ENCODE peak calls at places on chromosomes 12 and 14, in six cellular contexts. P, L, D, B, F and J are unnamed samples.

GRCh38 chr12:71312767-71313375 is 126.7 kb upstream of the LGR5 start:
- DNase-seq in L (no peak), B (peak), D (no peak), F (no peak), P (no peak), J (peak)

GRCh38 chr12:117334855-117335587 is 26.4 kb downstream of the NOS1 start:
- DNase-seq in L (no peak), D (no peak), P (no peak), F (no peak), B (no peak), J (no peak)

GRCh38 chr12:51752490-51752889 is 96.0 kb downstream of the FIGNL2 start:
- DNase-seq in D (peak), P (peak), B (peak), L (peak), F (no peak), J (peak)

GRCh38 chr14:99679543-99679942 is 4.6 kb upstream of the CYP46A1 start:
- DNase-seq in L (no peak), F (peak), B (no peak), P (no peak), D (no peak), J (no peak)

GRCh38 chr14:98614741-98615140 is 657.3 kb downstream of the BCL11B start:
- DNase-seq in F (no peak), D (no peak), B (no peak), L (no peak), P (no peak), J (no peak)

GRCh38 chr14:71454513-71455332 is 477.5 kb upstream of the RGS6 start:
- DNase-seq in P (no peak), L (no peak), B (no peak), F (no peak), D (no peak), J (no peak)

GRCh38 chr14:71932229-71932951 is at the start of gene RGS6:
- DNase-seq in L (no peak), F (peak), D (peak), B (peak), P (no peak), J (peak)

GRCh38 chr12:39127401-39127800 is 222.0 kb upstream of the CPNE8 start:
- DNase-seq in B (peak), L (peak), D (no peak), F (no peak), P (no peak), J (peak)

GRCh38 chr12:101570022-101570421 is 24.7 kb upstream of the MYBPC1 start:
- DNase-seq in L (peak), D (no peak), P (peak), F (no peak), B (peak), J (peak)

GRCh38 chr14:49303952-49304516 is 282.1 kb downstream of the RPS29 start:
- DNase-seq in P (peak), F (peak), D (peak), L (peak), B (no peak), J (peak)

GRCh38 chr12:109178532-109178931 is 62.1 kb downstream of the ACACB start:
- DNase-seq in F (no peak), D (no peak), P (no peak), B (no peak), L (no peak), J (peak)

GRCh38 chr14:58955294-58955821 is 233.1 kb upstream of the DAAM1 start:
- DNase-seq in F (no peak), D (no peak), L (peak), P (peak), B (no peak), J (peak)

GRCh38 chr12:130014485-130014807 is 110.6 kb upstream of the TMEM132D start:
- DNase-seq in F (peak), D (peak), L (no peak), B (no peak), P (no peak), J (peak)

GRCh38 chr12:96578526-96579125 is 89.2 kb downstream of the CFAP54 start:
- DNase-seq in F (no peak), B (no peak), P (peak), L (peak), D (peak), J (peak)

GRCh38 chr12:120496353-120497340 is 734 bp downstream of the DYNLL1 start:
- DNase-seq in D (peak), F (peak), L (peak), P (peak), B (peak), J (peak)

GRCh38 chr14:75911883-75912282 is 69.9 kb downstream of the TGFB3 start:
- DNase-seq in D (peak), P (no peak), B (no peak), F (peak), L (no peak), J (peak)

GRCh38 chr12:11580125-11580751 is 69.2 kb upstream of the ETV6 start:
- DNase-seq in L (peak), F (no peak), B (peak), D (no peak), P (peak), J (peak)

GRCh38 chr14:73252491-73253322 is 15.4 kb downstream of the PAPLN start:
- DNase-seq in F (no peak), B (no peak), D (no peak), L (no peak), P (no peak), J (no peak)

GRCh38 chr14:73251516-73252215 is 14.4 kb downstream of the PAPLN start:
- DNase-seq in L (no peak), F (no peak), P (no peak), B (no peak), D (no peak), J (no peak)

GRCh38 chr14:73249564-73250316 is 12.4 kb downstream of the PAPLN start:
- DNase-seq in L (no peak), F (no peak), P (no peak), B (no peak), D (no peak), J (no peak)

GRCh38 chr14:73250317-73250713 is 13.0 kb downstream of the PAPLN start:
- DNase-seq in P (no peak), D (no peak), F (no peak), B (no peak), L (no peak), J (no peak)

DNA sequence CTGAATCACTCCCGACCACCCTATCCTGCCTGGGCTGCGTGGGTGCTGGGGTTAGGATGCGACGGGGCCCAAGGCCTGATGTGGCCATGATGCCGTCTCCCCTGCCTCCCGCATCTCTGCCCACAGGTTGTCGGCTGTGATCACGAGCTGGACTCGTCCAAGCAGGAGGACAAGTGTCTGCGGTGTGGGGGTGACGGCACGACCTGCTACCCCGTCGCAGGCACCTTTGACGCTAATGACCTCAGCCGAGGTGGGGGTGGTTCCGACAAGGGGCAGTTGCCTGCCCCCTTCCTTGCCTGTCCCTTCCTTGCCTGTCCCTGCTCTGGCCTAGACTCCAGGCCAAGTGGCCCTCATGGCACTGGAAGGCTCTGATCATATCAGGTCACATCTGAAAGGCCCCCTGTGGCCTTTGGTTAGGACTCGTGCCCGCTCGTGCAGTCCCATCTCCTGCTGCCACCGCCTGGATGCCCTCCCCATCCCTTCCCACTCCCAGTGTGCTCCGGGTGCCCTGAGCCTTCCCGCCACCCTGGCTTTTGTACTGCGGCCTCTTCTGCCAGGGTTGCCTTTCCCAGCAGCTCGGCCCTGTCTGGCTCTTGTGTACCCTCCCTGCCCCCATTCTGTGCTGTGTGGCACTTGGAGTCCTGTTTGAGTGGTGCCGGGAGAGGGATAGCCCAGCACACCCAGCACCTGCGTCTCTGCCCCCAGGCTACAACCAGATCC is 13.6 kb downstream of the PAPLN start:
- DNase-seq in F (no peak), L (no peak), P (no peak), D (no peak), B (no peak), J (no peak)
- H2BK5ac ChIP-seq in F (no peak), L (no peak), P (no peak), D (no peak), B (no peak), J (no peak)

GRCh38 chr12:50024227-50024626 is 1.1 kb downstream of the RACGAP1 start:
- DNase-seq in L (no peak), P (no peak), B (no peak), D (no peak), F (no peak), J (no peak)

GRCh38 chr12:50025187-50026059 is at the start of gene RACGAP1:
- DNase-seq in D (peak), P (peak), B (peak), L (peak), F (peak), J (peak)

GRCh38 chr12:50026691-50027090 is 1.4 kb upstream of the RACGAP1 start:
- DNase-seq in L (no peak), P (no peak), B (no peak), D (no peak), F (no peak), J (no peak)

GRCh38 chr12:50022903-50023302 is 2.4 kb downstream of the RACGAP1 start:
- DNase-seq in F (no peak), P (no peak), B (no peak), L (no peak), D (no peak), J (no peak)

GRCh38 chr12:50024804-50025186 is 499 bp downstream of the RACGAP1 start:
- DNase-seq in B (no peak), L (peak), F (no peak), D (no peak), P (no peak), J (no peak)
- H2BK5ac ChIP-seq in B (peak), L (no peak), F (no peak), D (peak), P (peak), J (peak)

DNA sequence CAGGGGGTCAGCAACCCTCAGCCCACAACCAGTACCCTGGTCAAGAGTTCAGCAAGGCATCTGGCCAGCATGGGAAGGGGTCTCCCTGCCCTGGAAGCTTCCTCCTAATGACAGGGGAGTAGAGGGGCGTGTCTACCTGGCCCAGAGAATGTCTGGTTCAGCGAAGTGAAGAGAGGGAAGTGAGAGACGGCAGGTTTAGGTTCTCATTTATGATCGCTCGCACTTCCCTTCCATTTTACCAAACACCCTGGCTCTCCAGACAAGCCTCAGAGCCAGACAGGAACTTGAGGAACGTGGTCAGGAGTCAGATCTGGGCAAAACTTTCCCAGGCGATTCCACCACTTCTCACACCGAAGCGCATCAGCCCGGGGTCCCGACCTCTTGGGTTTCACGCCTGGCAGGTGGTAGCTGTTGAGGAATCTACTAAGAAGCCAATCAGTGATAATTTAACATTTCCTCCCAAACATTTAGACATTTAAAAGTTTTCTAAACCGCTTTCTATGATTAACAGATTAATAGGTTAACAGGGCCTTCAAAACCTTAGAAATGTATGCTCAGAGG is 21.3 kb downstream of the ACTN1 start:
- DNase-seq in B (no peak), D (no peak), P (no peak), F (no peak), L (no peak), J (no peak)
- H2BK5ac ChIP-seq in B (no peak), D (no peak), P (peak), F (no peak), L (no peak), J (no peak)

GRCh38 chr12:3019005-3019680 is 58.0 kb upstream of the TSPAN9 start:
- DNase-seq in L (no peak), B (no peak), P (no peak), F (no peak), D (no peak), J (no peak)

GRCh38 chr12:3022961-3023360 is 54.2 kb upstream of the TSPAN9 start:
- DNase-seq in D (no peak), F (no peak), L (no peak), B (no peak), P (no peak), J (no peak)

GRCh38 chr12:3020850-3021435 is 56.2 kb upstream of the TSPAN9 start:
- DNase-seq in B (no peak), F (no peak), P (no peak), L (no peak), D (no peak), J (no peak)

GRCh38 chr12:3020399-3020798 is 56.8 kb upstream of the TSPAN9 start:
- DNase-seq in P (no peak), F (no peak), D (no peak), B (no peak), L (no peak), J (no peak)

DNA sequence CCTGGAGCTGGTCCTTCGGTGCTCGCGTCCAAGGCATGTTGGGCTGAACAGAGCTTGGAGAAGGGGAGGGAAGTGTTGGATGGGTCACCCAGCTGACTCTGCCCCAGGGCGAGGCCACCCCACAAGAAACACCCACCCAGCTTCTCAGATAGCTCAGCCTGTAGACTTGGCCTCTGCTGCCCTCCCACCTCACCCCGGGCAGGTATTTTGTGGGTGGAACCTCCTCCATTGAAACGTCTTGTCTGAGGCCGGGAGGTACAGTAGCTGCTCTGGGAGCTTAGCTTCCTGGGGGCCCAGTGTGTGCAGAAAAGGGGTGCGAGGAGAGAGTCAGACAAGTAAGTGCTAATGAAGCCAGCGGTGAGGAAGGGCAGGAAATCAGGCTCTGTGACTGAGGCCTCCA is 54.8 kb upstream of the TSPAN9 start:
- DNase-seq in L (no peak), B (no peak), D (no peak), F (no peak), P (no peak), J (no peak)
- H2BK5ac ChIP-seq in L (no peak), B (no peak), D (no peak), F (no peak), P (no peak), J (no peak)

GRCh38 chr14:77025744-77026165 is 2.8 kb downstream of the IRF2BPL start:
- DNase-seq in D (no peak), L (no peak), P (no peak), F (no peak), B (no peak), J (no peak)
- H2BK5ac ChIP-seq in D (peak), L (peak), P (peak), F (no peak), B (peak), J (no peak)

GRCh38 chr14:104150201-104151027 is 12.0 kb downstream of the KIF26A start:
- DNase-seq in L (peak), P (no peak), D (no peak), F (peak), B (no peak), J (peak)

GRCh38 chr14:104147346-104148125 is 9.1 kb downstream of the KIF26A start:
- DNase-seq in F (no peak), P (no peak), B (no peak), L (no peak), D (no peak), J (no peak)

GRCh38 chr14:104149617-104150141 is 11.3 kb downstream of the KIF26A start:
- DNase-seq in D (peak), P (no peak), L (peak), F (peak), B (no peak), J (peak)

GRCh38 chr14:104148433-104149277 is 10.3 kb downstream of the KIF26A start:
- DNase-seq in D (no peak), F (no peak), L (peak), P (no peak), B (no peak), J (peak)

DNA sequence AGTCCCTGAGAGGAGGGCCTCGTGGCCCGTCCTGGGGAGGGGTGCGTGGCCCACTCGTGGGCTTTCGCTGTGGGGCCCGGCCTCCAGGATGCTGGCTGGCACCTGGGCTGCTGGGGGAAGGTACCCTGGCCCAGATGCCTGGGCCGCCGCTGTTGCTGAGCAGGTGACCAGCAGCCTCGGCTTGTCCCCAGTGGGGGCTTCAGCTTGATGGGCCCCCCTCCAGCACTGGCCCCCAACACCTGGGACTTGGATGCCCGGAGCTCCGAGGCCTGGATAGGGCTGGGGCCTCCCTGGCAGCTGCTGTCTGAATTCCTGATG is 10.8 kb downstream of the KIF26A start:
- DNase-seq in P (no peak), F (no peak), D (no peak), B (no peak), L (no peak), J (no peak)
- H2BK5ac ChIP-seq in P (no peak), F (no peak), D (peak), B (peak), L (no peak), J (peak)

GRCh38 chr12:105091495-105092206 is 7.4 kb upstream of the ALDH1L2 start:
- DNase-seq in B (no peak), P (no peak), L (no peak), F (no peak), D (no peak), J (no peak)
- H2BK5ac ChIP-seq in B (no peak), P (no peak), L (no peak), F (peak), D (no peak), J (no peak)